ENCODE peak calls at places on chromosome X, in four cellular contexts. R is globus pallidus; G is T-helper 2 cell; X is CD4-positive, CD25-positive, alpha-beta regulatory T cell. T is an unnamed sample.

GRCh38 chrX:153642313-153642654 is 4.7 kb upstream of the DUSP9 start:
- DNase-seq in G (no peak), R (no peak), X (no peak), T (no peak)

GRCh38 chrX:12581546-12581945 is 209.7 kb upstream of the PRPS2 start:
- DNase-seq in G (no peak), X (no peak), R (no peak), T (no peak)

GRCh38 chrX:38768079-38768478 is 33.2 kb upstream of the MID1IP1 start:
- DNase-seq in R (peak), X (no peak), G (no peak), T (no peak)

GRCh38 chrX:110327336-110327735 is 9.5 kb upstream of the AMMECR1 start:
- DNase-seq in X (no peak), R (no peak), G (no peak), T (no peak)

GRCh38 chrX:17403231-17403691 is 28.3 kb downstream of the NHS start:
- DNase-seq in G (no peak), R (no peak), X (no peak), T (no peak)

GRCh38 chrX:149518236-149518635 is 13.1 kb upstream of the IDS start:
- DNase-seq in X (no peak), R (no peak), G (no peak), T (no peak)

GRCh38 chrX:150224676-150225075 is 138.4 kb upstream of the MAMLD1 start:
- DNase-seq in R (no peak), X (no peak), G (no peak), T (no peak)

GRCh38 chrX:26952213-26952612 is 510.9 kb downstream of the PPP4R3C start:
- DNase-seq in R (no peak), G (no peak), X (no peak), T (no peak)

GRCh38 chrX:8760021-8760420 is 28.1 kb upstream of the ANOS1 start:
- DNase-seq in X (no peak), G (no peak), R (no peak), T (no peak)

GRCh38 chrX:9033989-9034388 is at the start of gene FAM9B:
- DNase-seq in G (no peak), R (no peak), X (no peak), T (no peak)

GRCh38 chrX:112654871-112655270 is 24.9 kb downstream of the LHFPL1 start:
- DNase-seq in R (no peak), G (no peak), X (no peak), T (no peak)

GRCh38 chrX:152901816-152902501 is 4.1 kb downstream of the ZNF185 start:
- DNase-seq in R (no peak), X (no peak), G (no peak), T (no peak)

GRCh38 chrX:76555269-76555668 is 127.8 kb downstream of the MAGEE1 start:
- DNase-seq in X (no peak), G (no peak), R (no peak), T (no peak)

GRCh38 chrX:103864886-103865534 is 33.0 kb upstream of the RAB9B start:
- DNase-seq in G (no peak), R (no peak), X (no peak), T (no peak)

GRCh38 chrX:13029831-13030771 is 14.3 kb downstream of the FAM9C start:
- DNase-seq in R (no peak), G (no peak), X (no peak), T (peak)

GRCh38 chrX:38166478-38167083 is 54.1 kb downstream of the SRPX start:
- DNase-seq in G (no peak), R (no peak), X (no peak), T (no peak)

GRCh38 chrX:78673256-78673655 is 14.1 kb upstream of the RTL3 start:
- DNase-seq in G (no peak), R (no peak), X (no peak), T (no peak)

GRCh38 chrX:110563276-110563675 is 204.6 kb downstream of the RTL9 start:
- DNase-seq in X (no peak), G (no peak), R (peak), T (no peak)

GRCh38 chrX:38260231-38260630 is 39.6 kb upstream of the SRPX start:
- DNase-seq in G (no peak), X (no peak), R (no peak), T (no peak)

GRCh38 chrX:106902684-106903083 is 457 bp downstream of the RIPPLY1 start:
- DNase-seq in R (no peak), X (no peak), G (no peak), T (no peak)

GRCh38 chrX:155028192-155028591 is 1.5 kb downstream of the FUNDC2 start:
- DNase-seq in R (no peak), G (no peak), X (no peak), T (no peak)

GRCh38 chrX:25166145-25166544 is 150.4 kb upstream of the ARX start:
- DNase-seq in X (no peak), R (no peak), G (no peak), T (no peak)

GRCh38 chrX:44675364-44676024 is 132.8 kb upstream of the FUNDC1 start:
- DNase-seq in X (no peak), R (peak), G (no peak), T (no peak)

GRCh38 chrX:42102586-42103282 is 179.4 kb upstream of the CASK start:
- DNase-seq in R (no peak), X (no peak), G (no peak), T (no peak)

GRCh38 chrX:141989802-141990201 is 86.1 kb downstream of the MAGEC1 start:
- DNase-seq in R (no peak), G (no peak), X (no peak), T (no peak)

GRCh38 chrX:14934423-14934822 is 61.2 kb downstream of the MOSPD2 start:
- DNase-seq in X (no peak), R (no peak), G (no peak), T (no peak)

GRCh38 chrX:78321809-78322208 is 5.6 kb downstream of the CYSLTR1 start:
- DNase-seq in X (peak), R (peak), G (peak), T (peak)

GRCh38 chrX:115592997-115593734 is 32.2 kb downstream of the PLS3 start:
- DNase-seq in R (no peak), X (no peak), G (no peak), T (no peak)

GRCh38 chrX:14607446-14607845 is 78.1 kb downstream of the GLRA2 start:
- DNase-seq in X (no peak), G (no peak), R (no peak), T (no peak)

GRCh38 chrX:23919706-23920320 is 12.0 kb downstream of the CXorf58 start:
- DNase-seq in R (no peak), G (no peak), X (no peak), T (no peak)

GRCh38 chrX:150919401-150919800 is 20.9 kb upstream of the CD99L2 start:
- DNase-seq in X (no peak), R (no peak), G (no peak), T (no peak)

GRCh38 chrX:3638280-3638873 is 75.1 kb downstream of the PRKX start:
- DNase-seq in R (peak), X (no peak), G (peak), T (peak)

GRCh38 chrX:16386126-16386525 is 218.8 kb downstream of the MAGEB17 start:
- DNase-seq in G (no peak), X (no peak), R (no peak), T (no peak)

GRCh38 chrX:17830211-17830610 is 30.9 kb downstream of the RAI2 start:
- DNase-seq in G (no peak), R (no peak), X (no peak), T (no peak)

GRCh38 chrX:37420179-37420578 is 71.0 kb downstream of the PRRG1 start:
- DNase-seq in R (no peak), G (no peak), X (no peak), T (no peak)

GRCh38 chrX:118251251-118251650 is 94.7 kb upstream of the WDR44 start:
- DNase-seq in G (no peak), R (no peak), X (no peak), T (no peak)

GRCh38 chrX:19725545-19726102 is 161.8 kb downstream of the SH3KBP1 start:
- DNase-seq in X (no peak), G (no peak), R (no peak), T (no peak)

GRCh38 chrX:75997692-75998091 is 175.2 kb upstream of the PBDC1 start:
- DNase-seq in R (no peak), X (no peak), G (no peak), T (no peak)